ENCODE peak calls at places on chromosomes 3 and 15, in four cellular contexts. Q, U, V and N are unnamed samples.

GRCh38 chr3:72183489-72183888 is 398.5 kb upstream of the PROK2 start:
- DNase-seq in U (no peak), V (no peak), Q (no peak), N (no peak)

GRCh38 chr3:24591661-24592555 is 97.3 kb upstream of the THRB start:
- DNase-seq in Q (no peak), U (no peak), V (peak; percentile 83), N (no peak)

GRCh38 chr3:12655701-12656100 is 8.2 kb downstream of the RAF1 start:
- DNase-seq in V (no peak), U (no peak), Q (no peak), N (no peak)

GRCh38 chr15:64979252-64979710 is 10.4 kb downstream of the SPG21 start:
- DNase-seq in U (no peak), V (no peak), Q (no peak), N (no peak)

GRCh38 chr3:120167488-120167887 is 73.2 kb upstream of the GSK3B start:
- DNase-seq in V (no peak), Q (no peak), U (no peak), N (no peak)

GRCh38 chr3:45507820-45508317 is 86.7 kb upstream of the LIMD1 start:
- DNase-seq in V (peak; percentile 83), U (no peak), Q (peak; percentile 85), N (no peak)

GRCh38 chr3:123773681-123774431 is 110.3 kb downstream of the MYLK start:
- DNase-seq in V (peak; percentile 52), Q (peak; percentile 83), U (no peak), N (no peak)

GRCh38 chr3:45212095-45212468 is 14.0 kb downstream of the TMEM158 start:
- DNase-seq in V (no peak), U (no peak), Q (no peak), N (no peak)

GRCh38 chr3:160643994-160644393 is 33.0 kb upstream of the ARL14 start:
- DNase-seq in V (no peak), U (no peak), Q (peak; percentile 9), N (no peak)

GRCh38 chr15:74995779-74996765 is 709 bp downstream of the SCAMP5 start:
- DNase-seq in U (no peak), V (no peak), Q (no peak), N (no peak)

GRCh38 chr3:169744332-169745054 is 20.4 kb downstream of the TERC start:
- DNase-seq in V (peak; percentile 59), Q (peak; percentile 39), U (no peak), N (no peak)

GRCh38 chr15:70669966-70670658 is 93.2 kb downstream of the UACA start:
- DNase-seq in V (no peak), U (no peak), Q (no peak), N (no peak)

GRCh38 chr3:140469491-140469890 is 208.4 kb upstream of the TRIM42 start:
- DNase-seq in V (peak; percentile 59), U (no peak), Q (peak; percentile 11), N (no peak)

GRCh38 chr3:30294241-30294667 is 312.1 kb upstream of the TGFBR2 start:
- DNase-seq in Q (peak; percentile 27), U (no peak), V (peak; percentile 25), N (no peak)

GRCh38 chr15:51312754-51313390 is 25.5 kb downstream of the CYP19A1 start:
- DNase-seq in Q (no peak), U (no peak), V (peak; percentile 75), N (no peak)

GRCh38 chr3:73624363-73625123 is at the start of gene PDZRN3:
- DNase-seq in Q (peak; percentile 71), U (peak; percentile 69), V (no peak), N (peak; percentile 17)